ENCODE peak calls at places on chromosomes 11 and 22, in four cellular contexts. One of them, this sample, is unnamed.

GRCh38 chr22:27662359-27663030 is 139.1 kb downstream of the MN1 start:
- DNase-seq in PC-3: no peak
- DNase-seq in AG09319: peak; percentile 38
- DNase-seq in H9: no peak
- DNase-seq in this sample: peak; percentile 8

GRCh38 chr22:49373289-49373666 is 454.4 kb downstream of the BRD1 start:
- DNase-seq in AG09319: no peak
- DNase-seq in PC-3: no peak
- DNase-seq in H9: no peak
- DNase-seq in this sample: no peak

GRCh38 chr22:25134451-25134850 is 65.2 kb upstream of the CRYBB3 start:
- DNase-seq in PC-3: no peak
- DNase-seq in AG09319: no peak
- DNase-seq in H9: no peak
- DNase-seq in this sample: no peak

GRCh38 chr11:15692739-15693138 is 578.0 kb downstream of the INSC start:
- DNase-seq in PC-3: no peak
- DNase-seq in H9: no peak
- DNase-seq in AG09319: no peak
- DNase-seq in this sample: peak; percentile 6

GRCh38 chr11:117544431-117544830 is 216.8 kb downstream of the CEP164 start:
- DNase-seq in AG09319: no peak
- DNase-seq in PC-3: no peak
- DNase-seq in H9: no peak
- DNase-seq in this sample: no peak

GRCh38 chr11:66992041-66992440 is 16.9 kb downstream of the C11orf86 start:
- DNase-seq in H9: no peak
- DNase-seq in AG09319: no peak
- DNase-seq in PC-3: no peak
- DNase-seq in this sample: no peak

GRCh38 chr11:29268733-29269132 is 748.1 kb downstream of the KCNA4 start:
- DNase-seq in AG09319: no peak
- DNase-seq in H9: no peak
- DNase-seq in PC-3: no peak
- DNase-seq in this sample: no peak

GRCh38 chr11:82750643-82751139 is 17.0 kb upstream of the FAM181B start:
- DNase-seq in AG09319: no peak
- DNase-seq in H9: peak; percentile 33
- DNase-seq in PC-3: no peak
- DNase-seq in this sample: no peak

GRCh38 chr11:67373916-67374570 is 645 bp upstream of the CLCF1 start:
- DNase-seq in PC-3: peak; percentile 99
- DNase-seq in AG09319: peak; percentile 91
- DNase-seq in H9: peak; percentile 85
- DNase-seq in this sample: peak; percentile 96

GRCh38 chr11:78666675-78667129 is 92.0 kb upstream of the NARS2 start:
- DNase-seq in AG09319: no peak
- DNase-seq in H9: no peak
- DNase-seq in PC-3: no peak
- DNase-seq in this sample: no peak

GRCh38 chr22:17583151-17583550 is 19.9 kb downstream of the SLC25A18 start:
- DNase-seq in PC-3: no peak
- DNase-seq in AG09319: no peak
- DNase-seq in H9: no peak
- DNase-seq in this sample: no peak

GRCh38 chr22:42905217-42905616 is 48.1 kb upstream of the ARFGAP3 start:
- DNase-seq in AG09319: no peak
- DNase-seq in PC-3: no peak
- DNase-seq in H9: no peak
- DNase-seq in this sample: no peak

GRCh38 chr22:42905702-42906183 is 48.7 kb upstream of the ARFGAP3 start:
- DNase-seq in H9: no peak
- DNase-seq in AG09319: no peak
- DNase-seq in PC-3: no peak
- DNase-seq in this sample: peak; percentile 82

GRCh38 chr22:42902875-42903510 is 45.9 kb upstream of the ARFGAP3 start:
- DNase-seq in AG09319: no peak
- DNase-seq in H9: peak; percentile 44
- DNase-seq in PC-3: no peak
- DNase-seq in this sample: no peak

GRCh38 chr22:42904049-42904448 is 47.0 kb upstream of the ARFGAP3 start:
- DNase-seq in H9: no peak
- DNase-seq in AG09319: no peak
- DNase-seq in PC-3: no peak
- DNase-seq in this sample: no peak

DNA sequence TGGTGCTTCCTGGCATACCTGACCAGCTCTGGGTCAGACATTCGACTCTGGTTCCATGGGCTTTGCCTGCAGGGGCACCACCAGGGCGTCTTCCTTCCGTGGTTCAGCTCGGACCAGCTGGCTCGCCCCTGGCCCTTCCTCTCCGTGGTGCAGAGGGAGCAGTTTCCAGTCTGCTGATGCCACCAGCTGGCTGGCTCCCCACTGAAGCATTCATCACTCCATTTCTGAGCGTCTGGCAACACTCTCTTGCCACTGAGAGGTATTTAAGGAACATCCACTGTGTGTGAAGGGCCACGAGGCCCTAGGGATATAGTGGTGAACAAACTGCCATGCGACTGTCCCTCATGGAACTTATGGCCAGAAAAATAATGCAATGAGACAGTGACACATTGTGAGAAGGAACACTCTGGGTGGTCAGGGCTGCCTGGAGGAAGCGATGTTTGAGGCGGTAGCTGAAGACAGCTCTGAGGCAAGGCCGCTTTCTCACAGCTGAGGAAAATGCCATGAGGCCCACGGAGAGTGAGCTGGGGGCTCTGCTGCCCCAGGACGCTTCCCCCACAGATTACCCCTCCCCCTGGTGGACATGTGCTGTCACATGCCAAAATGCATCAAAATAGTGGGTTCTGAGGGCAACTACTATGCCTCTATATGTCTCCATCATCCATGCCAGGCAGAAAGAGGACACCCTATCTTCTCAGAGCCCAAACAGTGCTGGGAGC is 44.9 kb upstream of the ARFGAP3 start:
- DNase-seq in H9: no peak
- DNase-seq in AG09319: no peak
- DNase-seq in PC-3: no peak
- DNase-seq in this sample: no peak
- TF ChIP-seq CTCF in H9: peak; percentile 56
- TF ChIP-seq CTCF in AG09319: no peak
- TF ChIP-seq CTCF in PC-3: peak; percentile 44
- TF ChIP-seq CTCF in this sample: no peak

DNA sequence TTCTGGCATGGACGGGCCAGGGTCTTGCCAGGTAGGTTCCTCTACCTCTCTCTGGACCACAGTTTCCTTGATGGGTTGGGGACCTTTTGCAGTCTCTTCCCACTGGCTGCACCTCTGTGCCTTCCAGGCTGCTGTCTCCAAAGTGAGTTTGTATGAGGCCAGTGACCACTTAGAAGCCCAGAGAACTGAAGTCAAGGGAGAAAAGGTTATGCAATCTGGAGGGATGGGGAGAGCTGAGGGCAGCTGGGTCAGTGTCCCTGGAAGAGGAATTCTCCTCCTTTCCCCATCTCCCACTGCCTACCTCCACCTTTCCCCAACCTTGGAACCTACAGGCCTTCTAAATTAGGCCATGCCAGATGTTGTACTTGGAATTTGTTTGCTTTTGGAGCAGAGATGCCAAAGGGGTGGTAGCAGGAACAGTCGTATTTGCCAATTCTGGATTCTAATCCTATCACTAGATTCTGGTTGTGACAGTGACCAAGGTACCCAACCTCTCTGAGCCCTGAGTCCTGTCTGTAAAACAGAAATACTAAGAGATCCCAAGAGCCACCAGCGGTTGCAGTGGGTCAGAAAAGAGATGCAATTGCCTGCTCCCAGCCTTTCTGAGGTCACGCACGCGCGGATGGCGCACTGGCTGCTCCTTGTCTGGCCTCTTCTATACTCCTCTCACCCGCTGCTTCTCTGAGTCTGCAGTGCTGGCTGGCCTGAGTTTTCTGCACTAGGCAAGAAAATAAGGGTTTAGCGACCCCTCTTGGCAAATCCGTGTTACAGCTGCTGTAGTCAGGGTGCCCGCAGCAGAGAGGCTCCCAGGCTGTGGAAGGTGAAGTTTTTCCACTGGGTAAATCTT is 10.7 kb upstream of the ACCSL start:
- DNase-seq in PC-3: peak; percentile 79
- DNase-seq in H9: peak; percentile 87
- DNase-seq in AG09319: peak; percentile 62
- DNase-seq in this sample: peak; percentile 67
- TF ChIP-seq CTCF in PC-3: peak; percentile 84
- TF ChIP-seq CTCF in H9: peak; percentile 91
- TF ChIP-seq CTCF in AG09319: peak; percentile 92
- TF ChIP-seq CTCF in this sample: peak; percentile 64

DNA sequence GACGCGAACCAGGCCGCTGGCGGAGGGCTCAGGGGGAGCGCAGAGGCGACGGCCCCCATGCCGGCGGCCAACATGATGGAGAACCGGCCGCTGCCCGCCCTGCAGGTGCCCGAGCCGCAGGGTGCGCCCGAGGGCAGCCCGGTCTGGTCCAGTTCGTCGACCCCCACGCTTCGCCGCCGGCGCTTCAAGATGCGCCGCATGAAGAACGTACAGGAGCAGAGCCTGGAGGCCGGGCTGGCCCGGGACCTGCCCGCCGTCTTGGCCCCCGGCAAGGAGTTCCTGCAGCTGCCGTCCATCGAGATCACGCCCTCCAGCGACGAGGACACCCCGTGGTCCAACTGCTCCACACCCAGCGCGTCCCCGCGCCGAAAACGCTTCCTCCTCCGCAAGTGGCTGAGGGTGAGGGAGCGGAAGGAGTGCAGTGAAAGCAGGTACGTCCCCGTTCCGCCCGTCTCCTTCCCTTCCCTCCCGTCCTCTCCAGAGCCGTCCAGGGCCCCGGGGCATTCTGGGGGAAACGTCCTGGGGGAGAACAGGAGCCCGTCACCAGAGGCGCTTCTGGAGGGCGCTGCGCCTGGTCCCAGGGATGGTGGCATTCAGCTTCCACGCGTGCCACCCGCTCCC is 777 bp downstream of the GRAMD1B start:
- DNase-seq in H9: peak; percentile 66
- DNase-seq in AG09319: no peak
- DNase-seq in PC-3: peak; percentile 72
- DNase-seq in this sample: no peak
- TF ChIP-seq CTCF in H9: no peak
- TF ChIP-seq CTCF in AG09319: no peak
- TF ChIP-seq CTCF in PC-3: no peak
- TF ChIP-seq CTCF in this sample: no peak

GRCh38 chr11:41456288-41456687 is 3.2 kb downstream of the LRRC4C start:
- DNase-seq in AG09319: no peak
- DNase-seq in PC-3: no peak
- DNase-seq in H9: peak; percentile 28
- DNase-seq in this sample: no peak

GRCh38 chr11:41459602-41460405 is at the start of gene LRRC4C:
- DNase-seq in PC-3: peak; percentile 3
- DNase-seq in H9: no peak
- DNase-seq in AG09319: no peak
- DNase-seq in this sample: no peak

GRCh38 chr11:41457216-41458014 is 2.0 kb downstream of the LRRC4C start:
- DNase-seq in PC-3: peak; percentile 6
- DNase-seq in AG09319: no peak
- DNase-seq in H9: no peak
- DNase-seq in this sample: no peak

DNA sequence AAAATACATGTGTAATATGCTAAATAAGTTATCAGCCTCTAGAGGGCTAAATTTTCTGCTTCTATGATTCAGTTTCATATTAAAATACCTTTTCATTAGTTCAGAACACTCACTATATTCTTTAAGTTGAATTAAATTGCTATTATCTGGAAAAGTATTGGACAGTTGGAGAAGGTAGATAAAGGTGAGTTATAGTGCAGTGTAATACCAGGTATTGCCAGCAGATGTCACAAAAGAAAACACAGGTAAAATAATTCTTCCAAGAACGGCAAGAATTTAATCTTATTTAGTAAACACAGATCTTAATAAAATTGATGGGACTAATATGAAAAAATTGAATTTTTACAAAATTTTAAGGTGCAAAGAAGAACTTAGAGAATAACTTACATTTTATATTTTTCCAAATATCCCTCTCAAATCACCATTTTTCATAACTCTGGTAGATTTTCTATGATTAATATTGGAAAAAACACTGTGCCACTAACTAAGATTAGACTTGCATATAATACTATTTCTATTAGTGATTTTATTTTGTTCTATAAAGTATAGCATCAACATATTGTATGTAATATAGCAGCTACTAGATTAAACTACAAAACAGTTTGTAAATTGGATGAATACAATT is 1.7 kb upstream of the LRRC4C start:
- DNase-seq in PC-3: peak; percentile 50
- DNase-seq in H9: no peak
- DNase-seq in AG09319: no peak
- DNase-seq in this sample: peak; percentile 33
- TF ChIP-seq CTCF in PC-3: peak; percentile 74
- TF ChIP-seq CTCF in H9: peak; percentile 81
- TF ChIP-seq CTCF in AG09319: peak; percentile 22
- TF ChIP-seq CTCF in this sample: peak; percentile 67

GRCh38 chr22:28935713-28936112 is 52.3 kb downstream of the ZNRF3 start:
- DNase-seq in AG09319: no peak
- DNase-seq in PC-3: no peak
- DNase-seq in H9: no peak
- DNase-seq in this sample: no peak
- TF ChIP-seq CTCF in AG09319: no peak
- TF ChIP-seq CTCF in PC-3: peak; percentile 24
- TF ChIP-seq CTCF in H9: peak; percentile 60
- TF ChIP-seq CTCF in this sample: peak; percentile 26

GRCh38 chr11:11982975-11983374 is 25.5 kb downstream of the DKK3 start:
- DNase-seq in H9: no peak
- DNase-seq in PC-3: peak; percentile 71
- DNase-seq in AG09319: peak; percentile 32
- DNase-seq in this sample: no peak

GRCh38 chr11:11982461-11982860 is 26.0 kb downstream of the DKK3 start:
- DNase-seq in H9: no peak
- DNase-seq in PC-3: no peak
- DNase-seq in AG09319: no peak
- DNase-seq in this sample: no peak

GRCh38 chr11:11981840-11982239 is 26.6 kb downstream of the DKK3 start:
- DNase-seq in AG09319: no peak
- DNase-seq in H9: no peak
- DNase-seq in PC-3: no peak
- DNase-seq in this sample: no peak

GRCh38 chr11:11984563-11984962 is 23.9 kb downstream of the DKK3 start:
- DNase-seq in H9: peak; percentile 15
- DNase-seq in AG09319: no peak
- DNase-seq in PC-3: no peak
- DNase-seq in this sample: no peak

GRCh38 chr11:11983427-11983826 is 25.0 kb downstream of the DKK3 start:
- DNase-seq in AG09319: no peak
- DNase-seq in H9: peak; percentile 17
- DNase-seq in PC-3: no peak
- DNase-seq in this sample: no peak
- TF ChIP-seq CTCF in AG09319: no peak
- TF ChIP-seq CTCF in H9: no peak
- TF ChIP-seq CTCF in PC-3: no peak
- TF ChIP-seq CTCF in this sample: no peak

DNA sequence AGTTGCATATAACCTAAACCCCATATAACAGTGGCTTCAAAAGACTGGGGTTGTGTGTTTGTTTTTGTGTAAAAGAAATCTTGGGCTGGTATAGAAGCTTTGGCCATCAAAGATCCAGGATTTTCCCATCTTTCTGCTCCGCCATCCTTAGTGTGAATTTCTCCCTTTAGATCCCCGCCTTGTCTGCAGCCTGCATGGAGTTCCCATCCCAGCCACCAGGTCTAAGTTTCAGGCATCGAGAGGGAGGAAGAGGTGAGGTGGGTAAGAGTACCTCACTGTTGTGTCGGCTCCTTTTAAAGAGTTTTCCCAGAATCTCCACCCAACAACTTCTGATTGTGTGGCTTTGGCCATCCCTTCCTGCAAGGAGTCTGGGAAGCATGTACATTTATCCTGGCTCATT is 195.5 kb upstream of the SORL1-AS1 start:
- DNase-seq in H9: no peak
- DNase-seq in PC-3: no peak
- DNase-seq in AG09319: no peak
- DNase-seq in this sample: no peak
- TF ChIP-seq CTCF in H9: peak; percentile 53
- TF ChIP-seq CTCF in PC-3: no peak
- TF ChIP-seq CTCF in AG09319: no peak
- TF ChIP-seq CTCF in this sample: no peak

This sample was measured in MCF 10A.